ENCODE peak calls at places on chromosomes 6 and 20, in four cellular contexts. B is heart right ventricle, V is ovary, C is adrenal gland. X is an unnamed sample.
A peak's percentile ranks its signal among the peaks of the same experiment; 100 is the strongest.

GRCh38 chr6:19204445-19204844 is 632.7 kb upstream of the ID4 start:
- DNase-seq in B (no peak), V (no peak), C (no peak), X (no peak)

GRCh38 chr6:12718025-12718424 is 1.5 kb downstream of the PHACTR1 start:
- DNase-seq in B (no peak), V (no peak), C (no peak), X (no peak)

GRCh38 chr6:21590345-21590744 is 3.2 kb upstream of the SOX4 start:
- DNase-seq in B (no peak), V (no peak), C (no peak), X (no peak)

GRCh38 chr6:41445268-41445667 is 100.9 kb upstream of the FOXP4 start:
- DNase-seq in B (no peak), V (no peak), C (no peak), X (no peak)

GRCh38 chr6:135475292-135475886 is 22.2 kb downstream of the AHI1 start:
- DNase-seq in B (no peak), V (no peak), C (peak; percentile 29), X (no peak)

GRCh38 chr6:126812651-126813050 is 305.8 kb upstream of the RSPO3 start:
- DNase-seq in B (no peak), V (no peak), C (no peak), X (peak; percentile 5)

GRCh38 chr6:170028629-170029345 is 262.1 kb downstream of the DLL1 start:
- DNase-seq in B (no peak), V (no peak), C (no peak), X (no peak)

GRCh38 chr20:48644286-48644828 is 183.4 kb downstream of the PREX1 start:
- DNase-seq in B (no peak), V (no peak), C (no peak), X (no peak)

GRCh38 chr6:143675946-143676345 is 1.8 kb upstream of the PHACTR2 start:
- DNase-seq in B (no peak), V (no peak), C (no peak), X (no peak)

GRCh38 chr6:109686566-109686965 is 4.4 kb downstream of the AK9 start:
- DNase-seq in B (no peak), V (no peak), C (no peak), X (no peak)

GRCh38 chr6:109491207-109491938 is 8.4 kb upstream of the ZBTB24 start:
- DNase-seq in B (no peak), V (no peak), C (peak; percentile 11), X (no peak)

GRCh38 chr6:161135695-161136591 is 137.9 kb downstream of the AGPAT4 start:
- DNase-seq in B (no peak), V (no peak), C (no peak), X (no peak)

GRCh38 chr6:100879317-100879716 is 1.8 kb downstream of the ASCC3 start:
- DNase-seq in B (no peak), V (no peak), C (no peak), X (no peak)

GRCh38 chr6:170279977-170280688 is 10.7 kb downstream of the DLL1 start:
- DNase-seq in B (peak; percentile 58), V (peak; percentile 82), C (peak; percentile 86), X (peak; percentile 62)

GRCh38 chr6:81138236-81138635 is 614.2 kb downstream of the TENT5A start:
- DNase-seq in B (no peak), V (no peak), C (no peak), X (no peak)

GRCh38 chr6:87029711-87030314 is 65.1 kb downstream of the CGA start:
- DNase-seq in B (no peak), V (no peak), C (peak; percentile 25), X (no peak)

GRCh38 chr6:133544419-133544818 is 303.3 kb downstream of the EYA4 start:
- DNase-seq in B (no peak), V (no peak), C (no peak), X (no peak)

GRCh38 chr20:22925613-22925983 is 109.5 kb upstream of the SSTR4 start:
- DNase-seq in B (no peak), V (no peak), C (no peak), X (no peak)

GRCh38 chr20:59515013-59515905 is 89.1 kb upstream of the PHACTR3 start:
- DNase-seq in B (peak; percentile 73), V (peak; percentile 17), C (peak; percentile 78), X (peak; percentile 75)

GRCh38 chr6:26196846-26197683 is 109.8 kb downstream of the HFE start:
- DNase-seq in B (peak; percentile 83), V (peak; percentile 81), C (peak; percentile 90), X (peak; percentile 70)

GRCh38 chr20:49699200-49699992 is 14.3 kb downstream of the B4GALT5 start:
- DNase-seq in B (no peak), V (no peak), C (no peak), X (no peak)

GRCh38 chr6:159334068-159334467 is 164.9 kb downstream of the FNDC1 start:
- DNase-seq in B (no peak), V (no peak), C (no peak), X (no peak)

GRCh38 chr6:38982470-38982869 is 66.1 kb upstream of the GLP1R start:
- DNase-seq in B (no peak), V (no peak), C (no peak), X (no peak)

GRCh38 chr6:159679091-159680077 is 13.7 kb downstream of the SOD2 start:
- DNase-seq in B (no peak), V (no peak), C (no peak), X (peak; percentile 70)

GRCh38 chr6:101776919-101777350 is 383.4 kb downstream of the GRIK2 start:
- DNase-seq in B (no peak), V (no peak), C (no peak), X (no peak)

GRCh38 chr6:150977276-150977675 is 111.8 kb downstream of the MTHFD1L start:
- DNase-seq in B (no peak), V (no peak), C (no peak), X (no peak)

GRCh38 chr20:32898721-32899120 is 40.0 kb downstream of the EFCAB8 start:
- DNase-seq in B (no peak), V (no peak), C (no peak), X (no peak)

GRCh38 chr6:146546440-146546839 is 2.8 kb downstream of the RAB32 start:
- DNase-seq in B (no peak), V (no peak), C (no peak), X (peak; percentile 42)

GRCh38 chr20:13453367-13453766 is 185.4 kb downstream of the TASP1 start:
- DNase-seq in B (no peak), V (no peak), C (no peak), X (no peak)

GRCh38 chr20:62165762-62166399 is 16.9 kb upstream of the MTG2 start:
- DNase-seq in B (no peak), V (no peak), C (no peak), X (no peak)

GRCh38 chr20:11376998-11377397 is 540.7 kb upstream of the BTBD3 start:
- DNase-seq in B (no peak), V (no peak), C (no peak), X (peak; percentile 27)

GRCh38 chr6:10513544-10513943 is 7.6 kb upstream of the GCNT2 start:
- DNase-seq in B (no peak), V (no peak), C (no peak), X (no peak)

GRCh38 chr20:5171074-5171789 is 44.4 kb downstream of the CDS2 start:
- DNase-seq in B (peak; percentile 82), V (peak; percentile 22), C (peak; percentile 21), X (no peak)

GRCh38 chr20:63942250-63943006 is 13.8 kb downstream of the UCKL1 start:
- DNase-seq in B (no peak), V (peak; percentile 17), C (no peak), X (no peak)

GRCh38 chr6:142485256-142485655 is 183.4 kb downstream of the ADGRG6 start:
- DNase-seq in B (no peak), V (no peak), C (no peak), X (no peak)
- H3K9me3 ChIP-seq in B (no peaks in the 10 kb centered on the region), V (no peaks in the 10 kb centered on the region), C (no peaks in the 10 kb centered on the region), X (peaks cover 10% of the 10 kb centered on the region)

DNA sequence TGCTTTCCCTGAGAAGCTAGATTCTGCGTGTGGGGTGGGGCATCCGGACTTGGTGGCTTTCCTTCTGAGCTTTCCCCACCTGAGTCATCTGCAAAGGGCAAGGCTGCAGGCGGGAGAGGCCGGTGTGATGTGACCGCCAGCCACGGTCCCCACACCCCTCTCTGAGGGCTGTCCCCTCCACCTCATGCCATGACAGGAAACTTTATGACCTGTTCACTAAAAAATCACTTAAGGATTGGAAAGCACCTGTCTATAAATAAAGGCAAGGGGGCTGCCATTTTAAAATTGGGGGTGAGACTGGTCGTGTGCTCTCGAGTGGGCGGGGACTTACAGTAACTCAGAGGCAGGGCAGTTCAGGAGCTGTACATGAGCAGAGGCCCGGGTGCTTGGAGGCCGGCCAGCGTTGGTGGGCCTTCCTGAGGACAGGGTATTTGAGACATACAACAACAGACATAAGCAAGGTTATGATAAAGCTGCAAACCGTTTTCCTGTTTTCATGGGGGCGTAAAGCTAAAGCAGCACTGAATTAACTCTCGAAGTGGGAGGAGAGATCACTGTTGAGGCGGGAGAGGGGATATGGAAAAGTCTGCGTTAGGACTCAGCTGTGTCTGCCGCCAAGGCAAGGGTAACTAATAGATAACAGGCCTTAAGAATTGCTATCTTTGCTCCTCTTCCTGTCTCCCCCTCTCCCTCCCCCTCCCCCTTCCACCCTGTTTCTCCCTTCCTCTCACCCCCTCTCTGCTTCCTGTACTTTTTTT is 16.1 kb upstream of the SERPINB1 start:
- DNase-seq in B (peak; percentile 83), V (peak; percentile 58), C (peak; percentile 84), X (no peak)
- H3K4me3 ChIP-seq in B (no peak overlapping the region), V (no peak overlapping the region), C (no peak overlapping the region), X (no peak overlapping the region)

DNA sequence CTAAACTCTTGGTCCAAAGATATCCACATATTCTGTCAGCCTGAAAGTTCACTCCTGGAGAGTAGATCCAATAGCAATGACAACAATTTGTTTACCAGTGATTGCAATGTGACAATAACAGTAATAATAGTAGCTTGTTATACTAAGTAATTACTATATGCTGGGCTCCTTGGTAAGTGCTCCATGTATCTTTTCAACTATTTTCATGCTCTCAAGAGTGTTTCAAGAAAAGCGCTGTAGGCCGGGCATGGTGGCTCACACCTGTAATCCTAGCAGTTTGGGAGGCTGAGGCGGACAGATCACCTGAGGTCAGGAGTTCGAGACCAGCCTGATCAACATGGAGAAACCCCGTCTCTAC is 15.4 kb downstream of the BCL2L1 start:
- DNase-seq in B (no peak), V (no peak), C (no peak), X (no peak)
- H3K36me3 ChIP-seq in B (peaks cover 78% of the 10 kb centered on the region), V (no peaks in the 10 kb centered on the region), C (no peaks in the 10 kb centered on the region), X (peaks cover 56% of the 10 kb centered on the region)

DNA sequence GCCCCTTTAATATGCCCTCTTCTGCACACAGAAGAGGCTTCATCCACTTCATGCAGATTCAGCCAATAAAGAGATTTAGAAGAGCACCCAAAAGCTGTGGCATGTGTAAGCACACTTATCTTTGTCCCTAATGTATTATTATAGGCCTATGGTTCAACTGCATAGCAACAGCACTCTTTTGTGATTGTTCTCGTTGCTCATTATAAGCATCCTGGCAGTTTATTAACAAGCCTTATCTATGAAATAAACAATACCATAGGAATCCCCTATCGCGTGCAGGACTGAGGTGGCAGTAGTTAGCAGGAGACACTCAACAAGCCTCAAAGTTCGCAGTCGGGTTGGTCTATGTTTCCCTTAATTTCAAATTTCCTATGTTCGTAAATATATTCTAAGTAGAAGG is 138.5 kb upstream of the BEND6 start:
- DNase-seq in B (no peak), V (no peak), C (no peak), X (no peak)
- H3K9me3 ChIP-seq in B (no peaks in the 10 kb centered on the region), V (no peaks in the 10 kb centered on the region), C (no peaks in the 10 kb centered on the region), X (no peaks in the 10 kb centered on the region)